ENCODE peak calls at places on chromosomes 16 and 17, in seven cellular contexts. One of them, this sample, is unnamed.

GRCh38 chr16:57023541-57024249 is 34.3 kb downstream of the NLRC5 start:
- DNase-seq in lower leg skin: no peak
- DNase-seq in esophagus squamous epithelium: no peak
- DNase-seq in K562: no peak
- DNase-seq in adrenal gland: no peak
- DNase-seq in suprapubic skin: no peak
- DNase-seq in heart left ventricle: no peak
- DNase-seq in this sample: peak

GRCh38 chr17:34736611-34737010 is 157.2 kb downstream of the TMEM132E start:
- DNase-seq in K562: no peak
- DNase-seq in esophagus squamous epithelium: no peak
- DNase-seq in lower leg skin: no peak
- DNase-seq in heart left ventricle: no peak
- DNase-seq in suprapubic skin: peak
- DNase-seq in adrenal gland: no peak
- DNase-seq in this sample: no peak

GRCh38 chr17:8069587-8069860 is 18.0 kb downstream of the ALOX12B start:
- DNase-seq in K562: no peak
- DNase-seq in heart left ventricle: no peak
- DNase-seq in suprapubic skin: no peak
- DNase-seq in adrenal gland: no peak
- DNase-seq in lower leg skin: no peak
- DNase-seq in esophagus squamous epithelium: no peak
- DNase-seq in this sample: peak

GRCh38 chr17:58593121-58593520 is 78.7 kb upstream of the MTMR4 start:
- DNase-seq in esophagus squamous epithelium: no peak
- DNase-seq in suprapubic skin: no peak
- DNase-seq in heart left ventricle: no peak
- DNase-seq in adrenal gland: no peak
- DNase-seq in K562: no peak
- DNase-seq in lower leg skin: no peak
- DNase-seq in this sample: no peak

GRCh38 chr16:70159355-70160348 is 13.9 kb upstream of the CLEC18C start:
- DNase-seq in lower leg skin: peak
- DNase-seq in adrenal gland: no peak
- DNase-seq in heart left ventricle: no peak
- DNase-seq in K562: peak
- DNase-seq in suprapubic skin: no peak
- DNase-seq in esophagus squamous epithelium: no peak
- DNase-seq in this sample: peak

GRCh38 chr17:41967141-41967920 is 736 bp downstream of the CNP start:
- DNase-seq in K562: peak
- DNase-seq in lower leg skin: no peak
- DNase-seq in esophagus squamous epithelium: no peak
- DNase-seq in suprapubic skin: no peak
- DNase-seq in heart left ventricle: no peak
- DNase-seq in adrenal gland: peak
- DNase-seq in this sample: peak

GRCh38 chr17:69677130-69677529 is 262.6 kb downstream of the MAP2K6 start:
- DNase-seq in heart left ventricle: no peak
- DNase-seq in lower leg skin: no peak
- DNase-seq in adrenal gland: no peak
- DNase-seq in K562: no peak
- DNase-seq in esophagus squamous epithelium: no peak
- DNase-seq in suprapubic skin: no peak
- DNase-seq in this sample: no peak

GRCh38 chr17:78745407-78746088 is 36.5 kb downstream of the CYTH1 start:
- DNase-seq in K562: no peak
- DNase-seq in esophagus squamous epithelium: no peak
- DNase-seq in lower leg skin: no peak
- DNase-seq in heart left ventricle: no peak
- DNase-seq in adrenal gland: peak
- DNase-seq in suprapubic skin: no peak
- DNase-seq in this sample: peak

GRCh38 chr17:42673885-42674754 is 2.7 kb downstream of the PLEKHH3 start:
- DNase-seq in K562: peak
- DNase-seq in heart left ventricle: peak
- DNase-seq in suprapubic skin: no peak
- DNase-seq in esophagus squamous epithelium: no peak
- DNase-seq in adrenal gland: peak
- DNase-seq in lower leg skin: no peak
- DNase-seq in this sample: no peak

GRCh38 chr17:28725166-28725659 is 820 bp downstream of the TLCD1 start:
- DNase-seq in K562: no peak
- DNase-seq in heart left ventricle: no peak
- DNase-seq in adrenal gland: no peak
- DNase-seq in esophagus squamous epithelium: no peak
- DNase-seq in suprapubic skin: no peak
- DNase-seq in lower leg skin: no peak
- DNase-seq in this sample: no peak

GRCh38 chr17:2475056-2475455 is 36.6 kb downstream of the METTL16 start:
- DNase-seq in K562: no peak
- DNase-seq in adrenal gland: no peak
- DNase-seq in lower leg skin: no peak
- DNase-seq in esophagus squamous epithelium: no peak
- DNase-seq in suprapubic skin: no peak
- DNase-seq in heart left ventricle: no peak
- DNase-seq in this sample: no peak

GRCh38 chr16:58109330-58109729 is 19.9 kb downstream of the CFAP20 start:
- DNase-seq in adrenal gland: no peak
- DNase-seq in suprapubic skin: no peak
- DNase-seq in K562: no peak
- DNase-seq in heart left ventricle: no peak
- DNase-seq in esophagus squamous epithelium: no peak
- DNase-seq in lower leg skin: no peak
- DNase-seq in this sample: no peak

GRCh38 chr16:79528281-79528680 is 72.3 kb downstream of the MAF start:
- DNase-seq in lower leg skin: no peak
- DNase-seq in K562: no peak
- DNase-seq in suprapubic skin: no peak
- DNase-seq in adrenal gland: no peak
- DNase-seq in esophagus squamous epithelium: no peak
- DNase-seq in heart left ventricle: no peak
- DNase-seq in this sample: no peak

GRCh38 chr17:81418710-81419332 is 23.6 kb downstream of the BAHCC1 start:
- DNase-seq in lower leg skin: no peak
- DNase-seq in heart left ventricle: no peak
- DNase-seq in adrenal gland: no peak
- DNase-seq in K562: no peak
- DNase-seq in esophagus squamous epithelium: no peak
- DNase-seq in suprapubic skin: no peak
- DNase-seq in this sample: no peak

DNA sequence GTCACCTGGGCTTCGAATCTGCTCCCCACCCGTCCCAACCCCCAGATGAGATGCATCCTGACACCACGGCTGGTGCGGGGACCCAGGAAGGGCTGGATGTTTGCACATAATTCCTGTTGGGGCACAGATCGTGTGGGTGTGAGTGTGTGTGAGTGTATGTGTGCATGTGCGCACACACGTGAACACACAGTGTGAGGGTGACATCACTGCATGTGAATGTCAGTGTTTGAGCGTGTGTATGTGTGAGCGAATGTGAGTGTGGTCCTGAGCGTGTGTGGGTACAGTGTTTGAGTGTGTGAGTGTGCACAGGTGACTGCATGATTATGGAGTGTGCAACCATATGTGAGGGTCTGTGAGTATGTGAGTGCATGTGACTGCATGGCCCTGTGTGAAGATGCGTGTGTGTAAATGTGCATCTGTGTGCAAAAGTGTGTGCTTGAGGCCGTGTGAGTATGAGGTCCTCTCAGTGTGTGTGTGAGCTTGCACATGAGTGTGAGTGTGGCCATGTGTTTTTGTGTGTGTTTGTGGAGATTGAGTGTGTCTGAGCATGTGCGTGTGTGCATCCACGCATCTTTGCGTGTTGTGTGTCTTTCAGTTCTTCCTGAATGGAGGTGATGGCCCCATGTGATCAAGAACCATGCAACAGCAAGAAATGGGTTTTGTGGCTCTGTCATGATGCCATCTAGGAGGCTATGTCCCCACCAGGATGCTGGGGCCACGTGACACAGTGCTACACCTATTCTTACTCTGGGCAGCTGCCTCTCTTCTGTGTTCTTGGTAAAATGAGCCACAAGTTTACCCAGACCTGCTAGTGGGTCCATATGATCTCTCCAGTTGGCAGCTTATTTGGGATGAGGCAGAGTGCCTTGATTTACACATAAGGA is 70.5 kb upstream of the GCSH start:
- DNase-seq in esophagus squamous epithelium: no peak
- DNase-seq in lower leg skin: no peak
- DNase-seq in suprapubic skin: no peak
- DNase-seq in heart left ventricle: no peak
- DNase-seq in K562: no peak
- DNase-seq in adrenal gland: no peak
- DNase-seq in this sample: no peak
- TF ChIP-seq POLR2A in esophagus squamous epithelium: no peak
- TF ChIP-seq POLR2A in lower leg skin: no peak
- TF ChIP-seq POLR2A in suprapubic skin: no peak
- TF ChIP-seq POLR2A in heart left ventricle: no peak
- TF ChIP-seq POLR2A in K562: no peak
- TF ChIP-seq POLR2A in adrenal gland: no peak
- TF ChIP-seq POLR2A in this sample: no peak

GRCh38 chr16:21708533-21709115 is 44.9 kb downstream of the OTOA start:
- DNase-seq in adrenal gland: peak
- DNase-seq in esophagus squamous epithelium: peak
- DNase-seq in heart left ventricle: peak
- DNase-seq in suprapubic skin: peak
- DNase-seq in lower leg skin: peak
- DNase-seq in K562: peak
- DNase-seq in this sample: peak
- TF ChIP-seq CTCF in adrenal gland: peak
- TF ChIP-seq CTCF in esophagus squamous epithelium: peak
- TF ChIP-seq CTCF in heart left ventricle: peak
- TF ChIP-seq CTCF in suprapubic skin: peak
- TF ChIP-seq CTCF in lower leg skin: no peak
- TF ChIP-seq CTCF in K562: peak
- TF ChIP-seq CTCF in this sample: peak

GRCh38 chr16:27228036-27228435 is 24.7 kb downstream of the KDM8 start:
- DNase-seq in K562: no peak
- DNase-seq in esophagus squamous epithelium: no peak
- DNase-seq in adrenal gland: no peak
- DNase-seq in suprapubic skin: no peak
- DNase-seq in lower leg skin: no peak
- DNase-seq in heart left ventricle: no peak
- DNase-seq in this sample: peak

GRCh38 chr16:27225536-27226360 is 22.4 kb downstream of the KDM8 start:
- DNase-seq in adrenal gland: no peak
- DNase-seq in lower leg skin: no peak
- DNase-seq in heart left ventricle: no peak
- DNase-seq in K562: no peak
- DNase-seq in suprapubic skin: no peak
- DNase-seq in esophagus squamous epithelium: no peak
- DNase-seq in this sample: peak

GRCh38 chr16:27224741-27225300 is 21.5 kb downstream of the KDM8 start:
- DNase-seq in heart left ventricle: no peak
- DNase-seq in K562: no peak
- DNase-seq in adrenal gland: no peak
- DNase-seq in lower leg skin: no peak
- DNase-seq in esophagus squamous epithelium: no peak
- DNase-seq in suprapubic skin: no peak
- DNase-seq in this sample: no peak

GRCh38 chr16:27226976-27227705 is 23.8 kb downstream of the KDM8 start:
- DNase-seq in lower leg skin: no peak
- DNase-seq in adrenal gland: no peak
- DNase-seq in K562: no peak
- DNase-seq in suprapubic skin: no peak
- DNase-seq in esophagus squamous epithelium: no peak
- DNase-seq in heart left ventricle: no peak
- DNase-seq in this sample: peak

GRCh38 chr16:27226476-27226875 is 23.1 kb downstream of the KDM8 start:
- DNase-seq in adrenal gland: no peak
- DNase-seq in suprapubic skin: no peak
- DNase-seq in K562: no peak
- DNase-seq in esophagus squamous epithelium: no peak
- DNase-seq in heart left ventricle: no peak
- DNase-seq in lower leg skin: no peak
- DNase-seq in this sample: peak
- H3K4me3 ChIP-seq in adrenal gland: no peak
- H3K4me3 ChIP-seq in suprapubic skin: no peak
- H3K4me3 ChIP-seq in K562: no peak
- H3K4me3 ChIP-seq in esophagus squamous epithelium: no peak
- H3K4me3 ChIP-seq in heart left ventricle: no peak
- H3K4me3 ChIP-seq in lower leg skin: no peak
- H3K4me3 ChIP-seq in this sample: no peak

GRCh38 chr16:27202923-27203428 is 350 bp upstream of the KDM8 start:
- DNase-seq in adrenal gland: no peak
- DNase-seq in suprapubic skin: no peak
- DNase-seq in heart left ventricle: no peak
- DNase-seq in K562: no peak
- DNase-seq in lower leg skin: no peak
- DNase-seq in esophagus squamous epithelium: no peak
- DNase-seq in this sample: peak

GRCh38 chr16:27205436-27206065 is 2.2 kb downstream of the KDM8 start:
- DNase-seq in esophagus squamous epithelium: no peak
- DNase-seq in lower leg skin: no peak
- DNase-seq in adrenal gland: no peak
- DNase-seq in heart left ventricle: no peak
- DNase-seq in suprapubic skin: no peak
- DNase-seq in K562: no peak
- DNase-seq in this sample: peak

GRCh38 chr16:27204232-27204915 is 1.0 kb downstream of the KDM8 start:
- DNase-seq in adrenal gland: no peak
- DNase-seq in suprapubic skin: no peak
- DNase-seq in heart left ventricle: no peak
- DNase-seq in K562: no peak
- DNase-seq in lower leg skin: no peak
- DNase-seq in esophagus squamous epithelium: no peak
- DNase-seq in this sample: peak

GRCh38 chr16:27199747-27200146 is 3.6 kb upstream of the KDM8 start:
- DNase-seq in suprapubic skin: no peak
- DNase-seq in K562: no peak
- DNase-seq in heart left ventricle: no peak
- DNase-seq in esophagus squamous epithelium: no peak
- DNase-seq in lower leg skin: no peak
- DNase-seq in adrenal gland: no peak
- DNase-seq in this sample: peak

DNA sequence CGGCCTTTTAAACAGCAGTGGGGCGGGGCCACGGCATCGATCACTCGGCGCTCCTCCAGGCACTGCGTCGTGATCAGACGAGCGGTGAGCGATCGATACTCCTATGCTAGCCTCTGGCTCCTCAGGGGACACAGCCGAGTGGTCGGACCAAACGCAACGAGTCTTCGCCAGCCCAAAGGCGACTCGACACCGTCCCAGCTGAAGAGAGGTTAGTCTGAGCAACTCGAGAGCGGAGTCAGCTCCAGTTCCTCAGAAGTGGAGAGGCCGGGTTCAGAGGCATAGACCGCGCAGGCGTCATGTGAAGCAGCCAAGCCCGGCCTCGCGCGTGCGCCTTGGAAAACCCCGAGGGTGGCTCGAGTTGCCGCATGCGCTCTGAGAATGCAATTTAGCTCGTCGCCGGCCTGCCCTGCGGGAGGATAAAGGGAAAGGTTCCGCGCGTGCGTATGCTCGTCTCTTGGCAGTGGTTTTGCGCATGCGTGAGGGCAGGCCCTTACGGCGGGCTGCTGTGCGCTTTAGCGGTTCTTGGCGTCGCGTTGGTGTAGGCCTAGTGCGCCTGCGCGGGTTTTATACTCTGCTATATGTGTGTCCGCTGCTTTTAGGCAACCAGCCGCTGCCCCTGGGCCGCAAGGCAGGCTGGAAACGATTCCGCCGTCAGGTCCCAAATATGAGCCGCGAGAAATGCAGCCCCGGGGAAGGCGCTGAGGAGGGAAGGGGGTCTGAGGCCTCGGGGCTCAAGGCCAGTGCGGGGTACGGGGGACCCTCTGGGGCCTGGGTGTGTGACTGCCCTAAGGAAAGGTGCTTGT is at the start of gene KDM8:
- DNase-seq in suprapubic skin: peak
- DNase-seq in esophagus squamous epithelium: peak
- DNase-seq in K562: peak
- DNase-seq in heart left ventricle: peak
- DNase-seq in lower leg skin: peak
- DNase-seq in adrenal gland: peak
- DNase-seq in this sample: peak
- TF ChIP-seq POLR2A in suprapubic skin: peak
- TF ChIP-seq POLR2A in esophagus squamous epithelium: peak
- TF ChIP-seq POLR2A in K562: peak
- TF ChIP-seq POLR2A in heart left ventricle: no peak
- TF ChIP-seq POLR2A in lower leg skin: no peak
- TF ChIP-seq POLR2A in adrenal gland: peak
- TF ChIP-seq POLR2A in this sample: peak

This sample was measured in spleen.